ENCODE peak calls at places on chromosomes 2 and 18, in four cellular contexts. B, U, Y and V are unnamed samples.

GRCh38 chr2:240310201-240310600 is 125.3 kb upstream of the GPC1 start:
- DNase-seq in B (no peak), U (no peak), Y (no peak), V (no peak)

GRCh38 chr2:227871375-227871788 is at the start of gene DAW1:
- DNase-seq in B (peak), U (peak), Y (no peak), V (no peak)

GRCh38 chr2:127465258-127465657 is 47.0 kb downstream of the PROC start:
- DNase-seq in B (no peak), U (no peak), Y (no peak), V (no peak)

GRCh38 chr2:145674705-145675104 is 1154.8 kb upstream of the ZEB2 start:
- DNase-seq in B (no peak), U (no peak), Y (no peak), V (no peak)

GRCh38 chr2:50594233-50594632 is 437.7 kb downstream of the NRXN1 start:
- DNase-seq in B (no peak), U (no peak), Y (no peak), V (no peak)

GRCh38 chr2:7014201-7014640 is 97.0 kb downstream of the RNF144A start:
- DNase-seq in B (peak), U (peak), Y (no peak), V (no peak)

GRCh38 chr2:146207417-146207816 is 1637.4 kb upstream of the ACVR2A start:
- DNase-seq in B (no peak), U (no peak), Y (no peak), V (no peak)

GRCh38 chr18:75029456-75029855 is 179.5 kb downstream of the PTGR3 start:
- DNase-seq in B (no peak), U (no peak), Y (no peak), V (no peak)

GRCh38 chr2:195413422-195413821 is 243.6 kb upstream of the SLC39A10 start:
- DNase-seq in B (no peak), U (no peak), Y (no peak), V (no peak)

GRCh38 chr2:195413944-195414343 is 243.1 kb upstream of the SLC39A10 start:
- DNase-seq in B (no peak), U (no peak), Y (no peak), V (no peak)

GRCh38 chr2:195414479-195414878 is 242.5 kb upstream of the SLC39A10 start:
- DNase-seq in B (no peak), U (no peak), Y (no peak), V (no peak)

GRCh38 chr2:195419033-195419432 is 238.0 kb upstream of the SLC39A10 start:
- DNase-seq in B (peak), U (no peak), Y (no peak), V (no peak)
- TF ChIP-seq BHLHE40 in B (no peak), U (no peak), Y (no peak), V (no peak)

DNA sequence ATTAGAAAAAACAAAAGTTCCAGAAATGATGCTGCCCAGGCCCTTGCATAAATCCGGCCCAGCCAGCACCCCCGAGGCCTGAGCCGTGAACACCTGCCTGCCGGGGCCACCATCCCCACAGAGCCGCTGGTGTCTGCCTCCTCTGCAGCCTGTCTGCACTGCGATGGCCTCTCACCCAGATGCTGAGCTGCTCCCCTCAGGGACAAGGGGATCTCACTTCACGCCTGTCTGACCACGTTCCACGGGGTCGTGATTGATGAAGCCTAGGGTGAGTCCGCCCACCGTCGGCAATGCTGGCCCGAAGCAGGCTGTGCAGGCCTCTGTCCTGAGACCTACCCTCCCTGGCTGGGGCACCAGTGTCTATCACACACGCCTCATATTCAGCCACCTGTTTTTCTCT is 444.2 kb downstream of the EIPR1 start:
- DNase-seq in B (no peak), U (no peak), Y (no peak), V (no peak)
- TF ChIP-seq JUNB in B (no peak), U (no peak), Y (no peak), V (no peak)

DNA sequence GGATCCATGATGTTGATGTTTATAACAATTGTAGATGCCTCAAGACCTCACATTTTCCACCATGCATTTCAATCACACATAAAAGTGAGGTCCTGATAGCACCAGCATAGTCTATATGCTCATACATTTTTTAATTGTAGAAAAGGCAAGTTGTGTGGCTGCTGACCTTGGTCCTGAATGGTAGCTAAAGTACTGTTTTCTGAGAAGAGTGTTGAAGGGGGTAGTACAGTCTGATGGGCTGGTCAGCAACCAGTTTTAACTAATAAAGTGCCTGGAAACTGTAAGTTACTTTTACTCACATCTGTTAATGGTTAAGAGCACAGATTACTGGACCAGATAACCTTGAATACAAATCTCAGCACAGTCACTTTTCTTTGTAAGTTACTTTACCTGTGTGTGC is 15.9 kb downstream of the ZNF638 start:
- DNase-seq in B (peak), U (no peak), Y (no peak), V (no peak)
- TF ChIP-seq BHLHE40 in B (no peak), U (no peak), Y (no peak), V (no peak)

GRCh38 chr2:221006084-221006483 is 566.0 kb downstream of the EPHA4 start:
- DNase-seq in B (no peak), U (no peak), Y (no peak), V (no peak)
- TF ChIP-seq JUNB in B (no peak), U (no peak), Y (no peak), V (no peak)

GRCh38 chr18:58005885-58006523 is 38.0 kb upstream of the NEDD4L start:
- DNase-seq in B (no peak), U (no peak), Y (no peak), V (no peak)

GRCh38 chr18:58005036-58005435 is 39.0 kb upstream of the NEDD4L start:
- DNase-seq in B (no peak), U (no peak), Y (no peak), V (peak)

GRCh38 chr18:58010265-58010664 is 33.8 kb upstream of the NEDD4L start:
- DNase-seq in B (no peak), U (no peak), Y (no peak), V (no peak)

GRCh38 chr18:58012356-58012755 is 31.7 kb upstream of the NEDD4L start:
- DNase-seq in B (no peak), U (peak), Y (no peak), V (no peak)

DNA sequence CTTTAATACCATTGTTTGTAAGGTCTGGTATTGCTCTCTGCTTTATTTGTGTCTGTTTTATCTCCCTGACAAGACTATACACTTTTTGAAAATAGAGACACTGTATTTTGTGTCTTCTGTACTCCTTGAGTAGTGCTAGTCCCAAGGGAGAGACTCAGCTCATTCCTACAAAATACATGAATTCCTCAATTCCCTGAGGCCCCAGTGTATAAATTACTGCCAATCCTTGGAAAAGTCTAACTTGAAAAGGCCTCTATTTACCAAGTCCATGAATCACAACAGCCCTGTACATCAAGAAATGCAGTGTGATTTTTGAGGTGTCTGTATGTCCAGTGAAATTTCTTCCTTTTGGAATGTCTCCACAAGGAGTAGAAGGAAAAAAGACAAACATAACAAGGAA is 34.9 kb upstream of the NEDD4L start:
- DNase-seq in B (no peak), U (no peak), Y (no peak), V (no peak)
- TF ChIP-seq BHLHE40 in B (no peak), U (no peak), Y (no peak), V (no peak)

DNA sequence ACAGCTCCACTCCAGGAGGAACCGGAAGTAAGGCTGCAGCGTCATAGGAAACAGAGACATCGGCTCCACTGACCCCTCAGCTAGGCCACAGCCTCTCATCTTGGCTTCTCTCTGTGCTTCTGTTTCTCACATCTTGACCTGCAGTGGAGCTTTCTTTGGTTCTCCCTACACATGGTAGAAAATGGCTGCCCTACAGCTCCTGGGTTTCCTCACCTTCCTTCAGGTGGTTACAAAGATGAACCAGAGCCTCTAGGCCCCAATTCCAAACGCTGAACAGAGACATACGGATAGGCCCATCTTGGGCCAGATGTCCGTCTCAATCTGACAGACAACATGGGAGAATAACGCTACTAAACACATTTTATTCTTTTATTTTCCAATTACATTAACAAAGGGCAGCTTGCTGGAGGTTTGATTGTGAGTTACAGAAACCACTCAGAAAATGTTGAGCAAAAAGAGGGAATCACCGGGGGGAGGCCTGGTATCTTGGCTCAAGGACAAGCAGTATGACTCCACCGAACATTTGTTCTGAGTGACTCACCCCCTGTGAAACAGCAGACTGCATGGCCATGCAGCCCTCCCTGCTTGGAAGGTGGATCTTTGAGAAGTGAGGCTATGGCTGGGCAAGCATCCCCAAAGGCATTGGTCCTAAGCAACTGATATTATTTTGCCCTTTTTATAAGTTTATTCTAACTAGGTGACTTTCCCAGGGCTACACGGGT is 303.5 kb downstream of the CDCA7 start:
- DNase-seq in B (no peak), U (peak), Y (no peak), V (peak)
- TF ChIP-seq JUNB in B (no peak), U (no peak), Y (no peak), V (peak)